ENCODE peak calls at places on chromosomes 6 and 20, in seven cellular contexts. B is astrocyte, G is psoas muscle, Y is left ventricle myocardium inferior, Z is transverse colon, C is testis, X is sigmoid colon. K is an unnamed sample.

GRCh38 chr6:89122625-89123024 is 4.8 kb upstream of the SRSF12 start:
- DNase-seq in B (no peak), G (no peak), Y (no peak), Z (no peak), C (no peak), X (no peak), K (peak)

GRCh38 chr20:37598611-37599342 is 71.1 kb upstream of the BLCAP start:
- DNase-seq in B (no peak), G (no peak), Y (no peak), Z (no peak), C (no peak), X (no peak), K (no peak)

GRCh38 chr20:17671565-17671964 is 10.5 kb downstream of the RRBP1 start:
- DNase-seq in B (no peak), G (no peak), Y (no peak), Z (no peak), C (no peak), X (no peak), K (no peak)

GRCh38 chr20:21377701-21378100 is 19.6 kb downstream of the NKX2-4 start:
- DNase-seq in B (no peak), G (no peak), Y (no peak), Z (no peak), C (no peak), X (no peak), K (no peak)

GRCh38 chr20:31475472-31476312 is 604 bp downstream of the REM1 start:
- DNase-seq in B (no peak), G (no peak), Y (no peak), Z (no peak), C (no peak), X (no peak), K (no peak)

GRCh38 chr20:9301129-9302072 is 213.0 kb upstream of the LAMP5 start:
- DNase-seq in B (peak), G (no peak), Y (no peak), Z (peak), C (peak), X (no peak), K (peak)

GRCh38 chr6:151651639-151652038 is 155.8 kb upstream of the ESR1 start:
- DNase-seq in B (no peak), G (no peak), Y (no peak), Z (no peak), C (no peak), X (no peak), K (no peak)

GRCh38 chr6:32082951-32083350 is 26.2 kb downstream of the TNXB start:
- DNase-seq in B (peak), G (peak), Y (peak), Z (no peak), C (peak), X (peak), K (peak)

GRCh38 chr20:32449890-32450401 is 91.8 kb downstream of the ASXL1 start:
- DNase-seq in B (no peak), G (no peak), Y (no peak), Z (no peak), C (no peak), X (no peak), K (no peak)

GRCh38 chr6:10170816-10171215 is 244.1 kb downstream of the TFAP2A start:
- DNase-seq in B (no peak), G (no peak), Y (no peak), Z (no peak), C (no peak), X (no peak), K (no peak)

GRCh38 chr6:98516869-98517268 is 317.5 kb upstream of the POU3F2 start:
- DNase-seq in B (no peak), G (no peak), Y (no peak), Z (no peak), C (no peak), X (no peak), K (no peak)

GRCh38 chr20:58716476-58717277 is 24.1 kb downstream of the NPEPL1 start:
- DNase-seq in B (no peak), G (peak), Y (peak), Z (peak), C (no peak), X (peak), K (no peak)

GRCh38 chr6:47016916-47017315 is 25.2 kb downstream of the ADGRF1 start:
- DNase-seq in B (no peak), G (no peak), Y (no peak), Z (no peak), C (no peak), X (no peak), K (no peak)

GRCh38 chr20:4814696-4815252 is 93.1 kb downstream of the PRND start:
- DNase-seq in B (no peak), G (no peak), Y (peak), Z (peak), C (no peak), X (no peak), K (no peak)

GRCh38 chr20:48283470-48284110 is 498.3 kb upstream of the SULF2 start:
- DNase-seq in B (peak), G (no peak), Y (peak), Z (peak), C (no peak), X (no peak), K (peak)

GRCh38 chr6:52221302-52221701 is 23.0 kb downstream of the IL17F start:
- DNase-seq in B (peak), G (no peak), Y (no peak), Z (no peak), C (no peak), X (no peak), K (no peak)

GRCh38 chr6:3851839-3852238 is 2.7 kb downstream of the FAM50B start:
- DNase-seq in B (no peak), G (no peak), Y (no peak), Z (no peak), C (no peak), X (no peak), K (no peak)

GRCh38 chr6:44166591-44167184 is 8.1 kb downstream of the CAPN11 start:
- DNase-seq in B (no peak), G (no peak), Y (no peak), Z (no peak), C (no peak), X (no peak), K (no peak)

GRCh38 chr20:49505518-49505917 is 23.1 kb upstream of the KCNB1 start:
- DNase-seq in B (peak), G (peak), Y (no peak), Z (no peak), C (peak), X (peak), K (peak)

GRCh38 chr20:45589725-45590124 is 10.6 kb upstream of the WFDC8 start:
- DNase-seq in B (no peak), G (no peak), Y (no peak), Z (no peak), C (no peak), X (no peak), K (peak)

GRCh38 chr6:81371929-81372328 is 380.6 kb downstream of the TENT5A start:
- DNase-seq in B (no peak), G (no peak), Y (no peak), Z (no peak), C (no peak), X (no peak), K (no peak)

GRCh38 chr6:54847799-54848597 is 1.4 kb downstream of the FAM83B start:
- DNase-seq in B (peak), G (no peak), Y (no peak), Z (no peak), C (no peak), X (no peak), K (peak)

GRCh38 chr6:6661684-6662083 is 73.2 kb downstream of the LY86 start:
- DNase-seq in B (peak), G (no peak), Y (no peak), Z (peak), C (peak), X (peak), K (peak)

GRCh38 chr20:699811-700338 is 24.3 kb upstream of the SCRT2 start:
- DNase-seq in B (no peak), G (peak), Y (peak), Z (no peak), C (peak), X (no peak), K (no peak)

GRCh38 chr6:26003102-26003694 is 40.6 kb downstream of the TRIM38 start:
- DNase-seq in B (peak), G (peak), Y (no peak), Z (peak), C (peak), X (no peak), K (peak)

GRCh38 chr20:24955045-24955444 is 6.0 kb downstream of the CST7 start:
- DNase-seq in B (no peak), G (no peak), Y (no peak), Z (no peak), C (no peak), X (peak), K (no peak)

GRCh38 chr6:79468116-79468515 is 69.1 kb downstream of the LCA5 start:
- DNase-seq in B (peak), G (no peak), Y (no peak), Z (no peak), C (no peak), X (no peak), K (peak)

GRCh38 chr20:51428451-51429143 is 113.9 kb downstream of the NFATC2 start:
- DNase-seq in B (peak), G (no peak), Y (peak), Z (peak), C (peak), X (peak), K (peak)

GRCh38 chr6:37714836-37715425 is 17.2 kb upstream of the MDGA1 start:
- DNase-seq in B (peak), G (no peak), Y (no peak), Z (no peak), C (no peak), X (no peak), K (no peak)

GRCh38 chr6:162377735-162378134 is 349.8 kb downstream of the PRKN start:
- DNase-seq in B (peak), G (no peak), Y (no peak), Z (no peak), C (no peak), X (no peak), K (no peak)

GRCh38 chr6:89836637-89837222 is 7.0 kb downstream of the CASP8AP2 start:
- DNase-seq in B (no peak), G (no peak), Y (no peak), Z (no peak), C (no peak), X (no peak), K (no peak)

GRCh38 chr6:69064226-69064625 is 429.1 kb downstream of the ADGRB3 start:
- DNase-seq in B (no peak), G (no peak), Y (no peak), Z (no peak), C (no peak), X (no peak), K (no peak)

GRCh38 chr20:57397693-57398108 is 6.5 kb downstream of the RBM38 start:
- DNase-seq in B (no peak), G (peak), Y (peak), Z (peak), C (no peak), X (peak), K (no peak)

GRCh38 chr6:81996414-81996813 is 243.9 kb upstream of the TENT5A start:
- DNase-seq in B (peak), G (no peak), Y (no peak), Z (no peak), C (no peak), X (no peak), K (peak)

GRCh38 chr20:43379239-43379917 is 78.3 kb upstream of the SRSF6 start:
- DNase-seq in B (peak), G (no peak), Y (no peak), Z (no peak), C (no peak), X (no peak), K (peak)

GRCh38 chr20:41031243-41031619 is 2.6 kb downstream of the TOP1 start:
- DNase-seq in B (no peak), G (no peak), Y (no peak), Z (no peak), C (no peak), X (no peak), K (no peak)

GRCh38 chr20:41029150-41029872 is 689 bp downstream of the TOP1 start:
- DNase-seq in B (no peak), G (peak), Y (peak), Z (peak), C (peak), X (peak), K (peak)

GRCh38 chr20:41030536-41031242 is 2.1 kb downstream of the TOP1 start:
- DNase-seq in B (peak), G (no peak), Y (no peak), Z (no peak), C (no peak), X (no peak), K (peak)

GRCh38 chr20:41034239-41034638 is 5.6 kb downstream of the TOP1 start:
- DNase-seq in B (no peak), G (no peak), Y (no peak), Z (no peak), C (no peak), X (no peak), K (no peak)

DNA sequence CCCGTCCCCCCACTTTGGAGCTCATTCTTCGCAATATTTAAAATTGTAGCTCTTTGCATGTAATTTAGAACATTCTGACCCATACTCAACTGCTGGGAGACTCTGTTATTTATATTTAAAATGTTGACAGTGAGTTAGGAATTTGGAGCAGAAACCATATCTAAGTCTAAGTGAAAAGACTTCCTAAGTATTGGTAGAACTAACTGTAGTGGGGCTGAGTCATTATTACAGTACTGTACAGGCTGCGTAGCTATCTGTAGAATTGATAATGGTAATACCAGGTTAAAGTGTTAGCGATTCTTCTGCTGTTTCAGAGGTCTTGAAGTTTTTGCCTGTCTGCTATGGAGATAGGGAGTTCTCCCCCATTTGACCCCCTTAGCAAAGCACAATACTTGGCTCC is 3.6 kb downstream of the TOP1 start:
- DNase-seq in B (peak), G (no peak), Y (no peak), Z (no peak), C (no peak), X (no peak), K (peak)
- H3K4me3 ChIP-seq in B (peak), G (peak), Y (peak), Z (no peak), C (no peak), X (no peak), K (no peak)

GRCh38 chr6:23415819-23416427 is 710.1 kb upstream of the NRSN1 start:
- DNase-seq in B (no peak), G (no peak), Y (no peak), Z (no peak), C (no peak), X (no peak), K (no peak)

GRCh38 chr6:23413327-23414203 is 712.5 kb upstream of the NRSN1 start:
- DNase-seq in B (peak), G (no peak), Y (no peak), Z (no peak), C (no peak), X (no peak), K (no peak)

GRCh38 chr6:23414922-23415321 is 711.1 kb upstream of the NRSN1 start:
- DNase-seq in B (no peak), G (no peak), Y (no peak), Z (no peak), C (no peak), X (no peak), K (no peak)

GRCh38 chr6:23412770-23413169 is 713.2 kb upstream of the NRSN1 start:
- DNase-seq in B (no peak), G (no peak), Y (no peak), Z (no peak), C (no peak), X (no peak), K (no peak)

DNA sequence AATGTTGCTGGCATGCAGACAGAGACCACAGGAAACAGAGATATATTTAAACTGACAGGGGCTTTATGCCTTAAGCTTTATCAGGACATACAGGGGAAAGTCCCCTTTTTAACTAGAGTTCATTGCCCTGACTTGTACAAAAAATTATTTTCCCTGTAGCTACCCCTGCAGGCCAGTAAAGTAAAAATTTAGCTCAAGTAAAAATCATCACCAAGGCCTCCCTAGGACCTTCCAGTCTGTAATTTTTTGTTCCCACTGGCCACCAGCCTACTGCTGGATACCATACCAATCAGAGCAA is 711.9 kb upstream of the NRSN1 start:
- DNase-seq in B (peak), G (no peak), Y (no peak), Z (no peak), C (no peak), X (no peak), K (peak)
- TF ChIP-seq CTCF in B (peak), G (peak), Y (peak), Z (no peak), C (no peak), X (no peak), K (peak)

DNA sequence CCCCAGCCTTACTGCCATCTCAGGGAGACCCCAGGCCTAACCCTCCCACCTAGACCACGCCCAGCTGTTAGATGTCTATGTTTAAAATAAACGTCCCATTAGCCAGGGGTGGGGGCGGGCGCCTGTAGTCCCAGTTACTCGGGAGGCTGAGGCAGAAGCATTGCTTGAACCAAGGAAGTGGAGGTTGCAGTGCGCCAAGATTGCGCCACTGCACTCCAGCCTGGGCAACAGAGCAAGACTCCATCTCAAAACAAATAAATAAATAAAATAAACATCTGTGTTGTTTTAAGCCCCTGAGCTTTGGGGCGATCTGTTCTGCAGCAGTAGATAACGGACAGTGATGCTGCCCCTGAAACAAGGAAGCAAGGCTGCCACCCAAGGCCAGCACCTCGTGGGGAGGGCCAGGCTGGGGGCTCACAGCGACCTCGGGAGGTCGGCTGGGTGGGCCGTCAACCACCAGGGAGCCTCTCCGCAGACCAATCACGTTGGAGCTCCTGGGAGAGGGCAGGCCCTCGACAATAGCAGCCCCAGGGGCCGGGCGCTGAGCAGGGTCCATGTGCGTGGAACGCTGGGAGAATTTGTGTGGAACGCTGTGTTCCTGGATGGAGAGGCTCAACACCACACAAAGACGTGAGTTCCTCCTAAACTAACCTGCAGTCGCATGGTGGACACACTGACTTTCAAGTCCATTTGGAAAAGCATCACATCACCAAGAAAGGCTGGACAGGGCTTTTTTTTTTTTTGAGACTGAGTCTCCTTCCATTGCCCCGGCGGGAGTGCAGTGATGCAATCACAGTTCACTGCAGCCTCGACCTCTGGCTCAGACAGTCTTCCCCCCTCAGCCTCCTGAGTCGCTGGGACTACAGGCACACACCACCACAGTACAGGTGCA is 1.0 kb upstream of the HELZ2 start:
- DNase-seq in B (no peak), G (no peak), Y (no peak), Z (no peak), C (no peak), X (no peak), K (peak)
- H3K4me3 ChIP-seq in B (no peak), G (no peak), Y (peak), Z (no peak), C (no peak), X (peak), K (no peak)

GRCh38 chr6:126682440-126682839 is 342.5 kb downstream of the CENPW start:
- DNase-seq in B (no peak), G (no peak), Y (no peak), Z (no peak), C (no peak), X (no peak), K (peak)

DNA sequence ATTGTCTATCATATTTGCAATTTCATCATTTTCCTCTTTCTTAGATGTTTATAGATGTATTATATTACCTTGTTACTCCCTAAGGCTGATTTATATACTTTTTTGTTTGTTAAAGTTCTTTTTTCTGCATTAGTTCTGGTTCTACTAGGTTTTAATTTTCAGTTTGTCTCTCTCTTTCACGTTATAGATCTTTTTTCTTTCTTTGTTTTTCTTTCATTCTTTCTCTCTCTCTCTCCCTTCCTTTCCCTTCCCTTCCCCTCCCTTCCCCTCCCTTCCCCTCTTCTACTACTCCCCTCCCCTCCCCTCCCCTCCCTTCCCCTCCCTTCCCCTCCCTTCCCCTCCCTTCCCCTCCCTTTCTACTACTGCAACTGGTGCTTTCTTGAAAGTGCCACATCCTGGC is 345.3 kb downstream of the CENPW start:
- DNase-seq in B (no peak), G (no peak), Y (no peak), Z (no peak), C (no peak), X (no peak), K (no peak)
- TF ChIP-seq CTCF in B (no peak), G (no peak), Y (no peak), Z (no peak), C (no peak), X (no peak), K (no peak)

GRCh38 chr20:10597637-10598036 is 76.2 kb downstream of the JAG1 start:
- DNase-seq in B (no peak), G (no peak), Y (no peak), Z (no peak), C (no peak), X (no peak), K (no peak)
- H3K4me3 ChIP-seq in B (no peak), G (no peak), Y (no peak), Z (no peak), C (no peak), X (no peak), K (no peak)

GRCh38 chr6:93419304-93420162 is at the start of gene EPHA7:
- DNase-seq in B (peak), G (peak), Y (peak), Z (peak), C (peak), X (peak), K (peak)

GRCh38 chr6:93424303-93425064 is 5.1 kb upstream of the EPHA7 start:
- DNase-seq in B (no peak), G (no peak), Y (no peak), Z (no peak), C (no peak), X (no peak), K (peak)

GRCh38 chr6:93418448-93419303 is 683 bp downstream of the EPHA7 start:
- DNase-seq in B (peak), G (peak), Y (peak), Z (peak), C (peak), X (peak), K (no peak)

GRCh38 chr6:93420163-93420806 is 926 bp upstream of the EPHA7 start:
- DNase-seq in B (no peak), G (no peak), Y (no peak), Z (no peak), C (no peak), X (no peak), K (no peak)

GRCh38 chr6:93423542-93423941 is 4.2 kb upstream of the EPHA7 start:
- DNase-seq in B (peak), G (no peak), Y (peak), Z (peak), C (peak), X (peak), K (peak)
- TF ChIP-seq CTCF in B (peak), G (peak), Y (peak), Z (peak), C (peak), X (no peak), K (peak)

GRCh38 chr6:159234102-159234553 is 64.9 kb downstream of the FNDC1 start:
- DNase-seq in B (no peak), G (no peak), Y (no peak), Z (no peak), C (no peak), X (no peak), K (no peak)
- H3K4me3 ChIP-seq in B (no peak), G (peak), Y (peak), Z (no peak), C (no peak), X (no peak), K (no peak)

K was measured in fibroblast of the aortic adventitia.